ENCODE peak calls at places on chromosomes 11 and 22, in nine cellular contexts. X, S, O, I, Z, A, B, P and K are unnamed samples.

GRCh38 chr22:32322986-32323385 is 34.7 kb upstream of the RFPL3 start:
- DNase-seq in X (no peak), S (peak; percentile 32), O (no peak), I (no peak), Z (no peak), A (no peak), B (no peak), P (no peak), K (no peak)

GRCh38 chr11:128704517-128704916 is 10.6 kb downstream of the FLI1 start:
- DNase-seq in X (no peak), S (no peak), O (no peak), I (no peak), Z (no peak), A (no peak), B (no peak), P (no peak), K (no peak)

GRCh38 chr11:60786811-60787567 is 1.9 kb downstream of the MS4A10 start:
- DNase-seq in X (peak; percentile 61), S (peak; percentile 64), O (peak; percentile 90), I (peak; percentile 43), Z (peak; percentile 87), A (peak; percentile 60), B (peak; percentile 82), P (peak; percentile 33), K (peak; percentile 7)

GRCh38 chr11:41113160-41113559 is 346.3 kb downstream of the LRRC4C start:
- DNase-seq in X (no peak), S (no peak), O (no peak), I (no peak), Z (no peak), A (no peak), B (no peak), P (no peak), K (no peak)

GRCh38 chr22:19108807-19109197 is 13.4 kb downstream of the DGCR2 start:
- DNase-seq in X (no peak), S (no peak), O (no peak), I (no peak), Z (no peak), A (no peak), B (no peak), P (peak; percentile 64), K (no peak)

GRCh38 chr11:46675288-46675851 is 25.0 kb downstream of the ARHGAP1 start:
- DNase-seq in X (peak; percentile 84), S (peak; percentile 87), O (peak; percentile 56), I (peak; percentile 56), Z (peak; percentile 62), A (peak; percentile 70), B (no peak), P (peak; percentile 51), K (no peak)

GRCh38 chr11:1920128-1920908 is 815 bp downstream of the TNNT3 start:
- DNase-seq in X (no peak), S (no peak), O (no peak), I (peak; percentile 54), Z (no peak), A (no peak), B (no peak), P (no peak), K (no peak)

GRCh38 chr11:44945639-44946038 is 5.0 kb downstream of the TP53I11 start:
- DNase-seq in X (no peak), S (peak; percentile 76), O (no peak), I (no peak), Z (peak; percentile 44), A (peak; percentile 54), B (no peak), P (no peak), K (no peak)

GRCh38 chr11:46143049-46143806 is 22.0 kb upstream of the PHF21A start:
- DNase-seq in X (no peak), S (no peak), O (no peak), I (no peak), Z (no peak), A (no peak), B (no peak), P (no peak), K (no peak)

GRCh38 chr22:39349506-39349966 is 255 bp upstream of the SYNGR1 start:
- DNase-seq in X (no peak), S (no peak), O (peak; percentile 59), I (peak; percentile 80), Z (peak; percentile 26), A (peak; percentile 49), B (no peak), P (no peak), K (no peak)

GRCh38 chr11:134110252-134110651 is 41.4 kb downstream of the JAM3 start:
- DNase-seq in X (no peak), S (no peak), O (no peak), I (no peak), Z (no peak), A (no peak), B (no peak), P (no peak), K (no peak)

GRCh38 chr11:46513934-46514342 is 79.9 kb downstream of the AMBRA1 start:
- DNase-seq in X (peak; percentile 42), S (peak; percentile 68), O (peak; percentile 54), I (no peak), Z (peak; percentile 57), A (peak; percentile 24), B (no peak), P (no peak), K (no peak)

GRCh38 chr11:125342281-125342980 is 153.6 kb downstream of the FEZ1 start:
- DNase-seq in X (no peak), S (no peak), O (no peak), I (no peak), Z (no peak), A (peak; percentile 12), B (no peak), P (no peak), K (no peak)

GRCh38 chr22:32996276-32996675 is 61.9 kb downstream of the SYN3 start:
- DNase-seq in X (no peak), S (peak; percentile 51), O (no peak), I (no peak), Z (no peak), A (no peak), B (no peak), P (no peak), K (no peak)

DNA sequence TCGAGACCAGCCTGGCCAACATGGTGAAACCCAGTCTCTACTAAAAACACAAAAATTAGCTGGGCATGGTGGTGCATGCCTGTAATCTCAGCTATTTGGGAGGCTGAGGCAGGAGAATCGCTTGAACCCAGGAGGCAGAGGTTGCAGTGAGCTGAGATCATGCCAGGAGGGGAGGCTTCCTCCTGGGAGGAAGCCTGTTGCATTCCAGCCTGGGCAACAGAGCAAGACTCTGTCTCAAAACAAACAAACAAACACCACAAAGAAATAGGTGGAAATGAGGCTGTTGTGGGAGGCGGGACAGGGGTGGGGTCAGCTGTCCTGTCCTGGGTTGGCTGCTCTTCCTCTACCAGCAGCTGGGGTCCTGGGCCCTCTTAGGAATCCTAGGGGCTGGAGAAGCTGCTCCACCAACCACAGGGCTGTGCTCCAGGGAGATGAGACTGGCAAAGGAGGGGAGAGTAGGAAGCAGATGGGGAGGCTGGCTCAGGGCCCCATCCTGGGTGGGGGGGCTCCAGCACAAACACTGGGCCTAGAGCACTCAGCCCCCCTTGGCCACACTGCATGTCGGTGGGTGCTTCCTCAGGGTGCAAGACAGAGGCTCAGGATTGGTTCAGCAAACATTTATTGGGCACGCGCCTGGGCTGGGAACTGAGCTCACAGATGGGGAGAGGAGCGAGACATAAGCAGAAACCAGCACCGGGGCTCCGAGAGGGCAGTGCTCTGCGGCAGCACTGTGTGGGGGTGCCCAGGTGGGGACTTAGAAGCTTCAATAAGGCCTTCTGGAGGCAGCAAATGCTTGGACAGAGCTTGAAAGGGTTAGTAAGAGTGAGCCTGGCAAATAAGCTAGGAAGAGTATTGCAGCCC is 11.9 kb upstream of the EHD1 start:
- DNase-seq in X (no peak), S (no peak), O (no peak), I (no peak), Z (no peak), A (no peak), B (no peak), P (no peak), K (no peak)
- H3K4me3 ChIP-seq in X (no peak overlapping the region), S (no peak overlapping the region), O (peak overlapping the region; percentile 20), I (no peak overlapping the region), Z (no peak overlapping the region), A (no peak overlapping the region), B (no peak overlapping the region), P (no peak overlapping the region), K (no peak overlapping the region)

GRCh38 chr22:46878549-46878948 is 116.1 kb downstream of the TBC1D22A start:
- DNase-seq in X (no peak), S (no peak), O (no peak), I (no peak), Z (peak; percentile 21), A (no peak), B (no peak), P (no peak), K (no peak)
- TF ChIP-seq CTCF in X (no peak), S (no peak), O (no peak), I (no peak), Z (no peak), A (no peak), B (no peak), P (no peak), K (no peak)

GRCh38 chr11:130428692-130429681 is 578 bp upstream of the ADAMTS8 start:
- DNase-seq in X (no peak), S (no peak), O (no peak), I (no peak), Z (no peak), A (no peak), B (no peak), P (no peak), K (no peak)

GRCh38 chr11:130431806-130432205 is 3.4 kb upstream of the ADAMTS8 start:
- DNase-seq in X (no peak), S (no peak), O (no peak), I (no peak), Z (no peak), A (no peak), B (peak; percentile 11), P (no peak), K (no peak)

GRCh38 chr11:130431337-130431773 is 2.9 kb upstream of the ADAMTS8 start:
- DNase-seq in X (peak; percentile 56), S (peak; percentile 82), O (peak; percentile 48), I (peak; percentile 88), Z (peak; percentile 78), A (peak; percentile 80), B (peak; percentile 68), P (peak; percentile 48), K (no peak)

GRCh38 chr11:130428271-130428670 is at the start of gene ADAMTS8:
- DNase-seq in X (no peak), S (no peak), O (no peak), I (peak; percentile 68), Z (no peak), A (no peak), B (no peak), P (no peak), K (no peak)

DNA sequence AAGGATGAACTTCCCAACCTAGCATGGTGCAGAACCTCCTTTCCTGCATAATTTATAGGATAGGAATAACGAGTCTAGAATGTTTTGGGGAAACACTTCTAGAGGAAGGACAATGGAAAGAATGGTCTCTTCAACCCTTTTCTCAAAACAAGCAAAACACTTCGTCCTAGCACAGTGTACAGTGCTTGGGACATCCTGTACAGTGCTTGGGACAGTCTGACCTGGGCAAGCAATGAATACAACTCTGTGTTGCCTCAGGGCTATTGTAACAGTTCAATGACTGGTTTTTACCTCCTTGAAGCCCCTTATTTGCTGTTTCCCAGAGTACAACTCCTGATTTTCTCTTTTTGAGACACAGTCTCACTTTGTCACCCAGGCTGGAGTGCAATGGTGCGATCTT is 1.6 kb upstream of the ADAMTS8 start:
- DNase-seq in X (no peak), S (no peak), O (no peak), I (no peak), Z (no peak), A (no peak), B (no peak), P (no peak), K (no peak)
- H3K27me3 ChIP-seq in X (peaks cover 49% of the 10 kb centered on the region), S (no peaks in the 10 kb centered on the region), O (no peaks in the 10 kb centered on the region), I (no peaks in the 10 kb centered on the region), Z (peaks cover 45% of the 10 kb centered on the region), A (no peaks in the 10 kb centered on the region), B (peaks cover 49% of the 10 kb centered on the region), P (peaks cover 46% of the 10 kb centered on the region), K (peaks cover 49% of the 10 kb centered on the region)

GRCh38 chr11:77725433-77725832 is 87.8 kb upstream of the CLNS1A start:
- DNase-seq in X (no peak), S (no peak), O (no peak), I (no peak), Z (no peak), A (no peak), B (no peak), P (no peak), K (no peak)
- H3K4me3 ChIP-seq in X (no peak overlapping the region), S (no peak overlapping the region), O (no peak overlapping the region), I (no peak overlapping the region), Z (no peak overlapping the region), A (no peak overlapping the region), B (no peak overlapping the region), P (no peak overlapping the region), K (no peak overlapping the region)